ENCODE peak calls at places on chromosomes 13 and 19, in eight cellular contexts. D is activated T-helper 1 cell treated with anti-CD3 and anti-CD28 coated beads, Interleukin-12 subunit alpha, Interleukin-12 subunit beta, Interleukin-2, Interleukin-4 antibody, amounts not matched to agents 30 ng/mL and 10 ng/mL and 1 ng/mL, durations not matched to agents 14 hours and 24 hours and 36 hours; B is endothelial cell; M is dermis blood vessel endothelial cell; P is CD8-positive, alpha-beta T cell; W is IMR-90; Z is NCI-H774; F is NT2/D1. R is an unnamed sample.

GRCh38 chr13:110388141-110388943 is 81.3 kb downstream of the COL4A2 start:
- DNase-seq in D (no peak), B (no peak), M (no peak), P (no peak), W (peak; percentile 83), Z (no peak), F (no peak), R (no peak)

GRCh38 chr13:23921451-23921888 is 24.2 kb upstream of the C1QTNF9B start:
- DNase-seq in D (peak; percentile 24), B (peak; percentile 38), M (peak; percentile 68), P (no peak), W (peak; percentile 66), Z (peak; percentile 4), F (peak; percentile 74), R (no peak)

GRCh38 chr13:75787249-75787940 is 151.3 kb downstream of the LMO7 start:
- DNase-seq in D (no peak), B (no peak), M (no peak), P (no peak), W (peak; percentile 79), Z (no peak), F (no peak), R (no peak)

GRCh38 chr13:114236224-114236623 is 1.5 kb downstream of the CDC16 start:
- DNase-seq in D (no peak), B (no peak), M (no peak), P (no peak), W (no peak), Z (no peak), F (no peak), R (no peak)

GRCh38 chr13:45228002-45228401 is 27.2 kb upstream of the KCTD4 start:
- DNase-seq in D (no peak), B (no peak), M (no peak), P (no peak), W (no peak), Z (no peak), F (no peak), R (no peak)

GRCh38 chr13:74136089-74136658 is 2.0 kb upstream of the KLF12 start:
- DNase-seq in D (no peak), B (peak; percentile 40), M (peak; percentile 37), P (peak; percentile 40), W (peak; percentile 62), Z (no peak), F (no peak), R (no peak)

GRCh38 chr19:44553478-44554171 is 24.1 kb upstream of the CEACAM20 start:
- DNase-seq in D (no peak), B (no peak), M (peak; percentile 55), P (no peak), W (no peak), Z (no peak), F (no peak), R (peak; percentile 32)

GRCh38 chr19:18329035-18329376 is 6.1 kb upstream of the LSM4 start:
- DNase-seq in D (no peak), B (no peak), M (no peak), P (no peak), W (no peak), Z (no peak), F (no peak), R (no peak)

GRCh38 chr13:18628428-18628827 is 553.2 kb downstream of the TUBA3C start:
- DNase-seq in D (no peak), B (no peak), M (no peak), P (no peak), W (no peak), Z (no peak), F (peak; percentile 39), R (no peak)

GRCh38 chr19:40605201-40605971 is 4.2 kb downstream of the LTBP4 start:
- DNase-seq in D (peak; percentile 84), B (peak; percentile 48), M (peak; percentile 52), P (peak; percentile 76), W (peak; percentile 31), Z (peak; percentile 63), F (no peak), R (peak; percentile 47)

GRCh38 chr19:54209748-54210494 is 9.3 kb downstream of the RPS9 start:
- DNase-seq in D (no peak), B (no peak), M (peak; percentile 95), P (peak; percentile 48), W (peak; percentile 98), Z (peak; percentile 85), F (no peak), R (peak; percentile 72)

GRCh38 chr13:101398920-101399319 is 17.4 kb downstream of the NALCN start:
- DNase-seq in D (no peak), B (no peak), M (no peak), P (no peak), W (peak; percentile 84), Z (no peak), F (no peak), R (no peak)

GRCh38 chr19:1274081-1274851 is 1.1 kb upstream of the FAM174C start:
- DNase-seq in D (no peak), B (no peak), M (no peak), P (no peak), W (no peak), Z (no peak), F (no peak), R (no peak)

GRCh38 chr19:29682236-29682895 is 17.1 kb downstream of the PLEKHF1 start:
- DNase-seq in D (no peak), B (no peak), M (no peak), P (no peak), W (no peak), Z (no peak), F (no peak), R (no peak)

GRCh38 chr13:36549771-36550170 is 117.5 kb downstream of the CCNA1 start:
- DNase-seq in D (no peak), B (no peak), M (no peak), P (no peak), W (no peak), Z (no peak), F (no peak), R (no peak)

GRCh38 chr19:18969953-18970659 is 29.1 kb upstream of the HOMER3 start:
- DNase-seq in D (no peak), B (no peak), M (no peak), P (no peak), W (no peak), Z (no peak), F (no peak), R (no peak)

GRCh38 chr19:20307127-20307526 is 140.1 kb downstream of the ZNF486 start:
- DNase-seq in D (no peak), B (no peak), M (no peak), P (no peak), W (no peak), Z (no peak), F (no peak), R (no peak)

GRCh38 chr13:41512441-41512840 is 55.1 kb downstream of the RGCC start:
- DNase-seq in D (no peak), B (no peak), M (no peak), P (no peak), W (no peak), Z (no peak), F (no peak), R (no peak)

GRCh38 chr19:46746281-46746965 is at the start of gene STRN4:
- DNase-seq in D (peak; percentile 31), B (peak; percentile 56), M (peak; percentile 62), P (peak; percentile 57), W (no peak), Z (peak; percentile 37), F (no peak), R (peak; percentile 51)

GRCh38 chr19:4523306-4524110 is 5.2 kb upstream of the PLIN4 start:
- DNase-seq in D (peak; percentile 12), B (peak; percentile 60), M (peak; percentile 74), P (no peak), W (peak; percentile 10), Z (no peak), F (peak; percentile 39), R (no peak)

GRCh38 chr13:98216135-98216565 is 39.1 kb upstream of the RNF113B start:
- DNase-seq in D (no peak), B (no peak), M (peak; percentile 54), P (no peak), W (peak; percentile 93), Z (no peak), F (no peak), R (no peak)

GRCh38 chr13:25203256-25203794 is 31.2 kb upstream of the AMER2 start:
- DNase-seq in D (no peak), B (no peak), M (no peak), P (no peak), W (no peak), Z (no peak), F (no peak), R (no peak)

GRCh38 chr19:11273989-11274388 is 11.7 kb upstream of the DOCK6 start:
- DNase-seq in D (no peak), B (no peak), M (no peak), P (no peak), W (no peak), Z (no peak), F (no peak), R (no peak)

GRCh38 chr13:113267642-113268405 is 29.2 kb upstream of the LAMP1 start:
- DNase-seq in D (no peak), B (no peak), M (no peak), P (no peak), W (no peak), Z (no peak), F (no peak), R (no peak)

GRCh38 chr13:105139380-105140285 is 1395.8 kb downstream of the EFNB2 start:
- DNase-seq in D (peak; percentile 59), B (no peak), M (no peak), P (peak; percentile 67), W (peak; percentile 62), Z (peak; percentile 92), F (no peak), R (peak; percentile 75)

GRCh38 chr13:80011448-80012212 is 329.3 kb downstream of the SPRY2 start:
- DNase-seq in D (no peak), B (no peak), M (peak; percentile 6), P (no peak), W (no peak), Z (no peak), F (no peak), R (no peak)

GRCh38 chr19:40229484-40229883 is 3.0 kb upstream of the CCNP start:
- DNase-seq in D (no peak), B (no peak), M (peak; percentile 26), P (no peak), W (peak; percentile 59), Z (no peak), F (no peak), R (no peak)

GRCh38 chr13:51000576-51001260 is 91.1 kb downstream of the RNASEH2B start:
- DNase-seq in D (no peak), B (no peak), M (no peak), P (no peak), W (peak; percentile 42), Z (peak; percentile 7), F (no peak), R (no peak)

GRCh38 chr13:41344358-41344757 is 33.3 kb downstream of the NAA16 start:
- DNase-seq in D (no peak), B (no peak), M (no peak), P (no peak), W (no peak), Z (no peak), F (no peak), R (no peak)

GRCh38 chr13:35784286-35784951 is 307.9 kb upstream of the MAB21L1 start:
- DNase-seq in D (no peak), B (no peak), M (no peak), P (no peak), W (no peak), Z (no peak), F (no peak), R (no peak)

GRCh38 chr19:5954293-5954692 is 23.6 kb downstream of the RANBP3 start:
- DNase-seq in D (no peak), B (no peak), M (no peak), P (no peak), W (peak; percentile 23), Z (no peak), F (no peak), R (no peak)

GRCh38 chr19:58450836-58451357 is 525 bp upstream of the ZNF324B start:
- DNase-seq in D (no peak), B (no peak), M (peak; percentile 17), P (no peak), W (no peak), Z (peak; percentile 3), F (no peak), R (no peak)

GRCh38 chr13:34358811-34359513 is 541.0 kb downstream of the RFC3 start:
- DNase-seq in D (no peak), B (no peak), M (no peak), P (no peak), W (peak; percentile 72), Z (no peak), F (no peak), R (no peak)

GRCh38 chr13:49084961-49085360 is 109.2 kb downstream of the FNDC3A start:
- DNase-seq in D (no peak), B (no peak), M (no peak), P (no peak), W (no peak), Z (no peak), F (no peak), R (no peak)

R was measured in GDM1.